ENCODE peak calls at places on chromosomes 13 and 19, in nine cellular contexts. I is GM12865, A is WERI-Rb-1, D is fibroblast of mammary gland, F is neural progenitor cell, Q is choroid plexus epithelial cell, Y is IMR-90, E is colonic mucosa, X is Peyer's patch. K is an unnamed sample.

GRCh38 chr19:3785464-3785937 is 680 bp downstream of the MATK start:
- DNase-seq in I (no peak), A (no peak), D (no peak), F (peak), Q (no peak), Y (no peak), E (no peak), X (no peak), K (no peak)

GRCh38 chr13:50369646-50370045 is 354.4 kb downstream of the KCNRG start:
- DNase-seq in I (no peak), A (no peak), D (no peak), F (no peak), Q (no peak), Y (no peak), E (no peak), X (no peak), K (no peak)

GRCh38 chr13:98942485-98942884 is 35.4 kb downstream of the DOCK9 start:
- DNase-seq in I (no peak), A (no peak), D (no peak), F (no peak), Q (no peak), Y (no peak), E (no peak), X (no peak), K (no peak)

GRCh38 chr19:17582613-17583012 is 27.2 kb downstream of the COLGALT1 start:
- DNase-seq in I (no peak), A (no peak), D (no peak), F (no peak), Q (no peak), Y (no peak), E (no peak), X (no peak), K (no peak)

GRCh38 chr13:107202371-107203023 is 634.6 kb upstream of the ARGLU1 start:
- DNase-seq in I (no peak), A (no peak), D (peak), F (no peak), Q (peak), Y (peak), E (no peak), X (no peak), K (peak)

GRCh38 chr19:39833464-39834286 is at the start of gene DYRK1B:
- DNase-seq in I (peak), A (peak), D (peak), F (peak), Q (peak), Y (peak), E (peak), X (peak), K (peak)

GRCh38 chr19:40205760-40206159 is 12.4 kb downstream of the TTC9B start:
- DNase-seq in I (no peak), A (no peak), D (no peak), F (no peak), Q (no peak), Y (no peak), E (no peak), X (no peak), K (no peak)

GRCh38 chr13:80379245-80379644 is 38.3 kb upstream of the SPRY2 start:
- DNase-seq in I (no peak), A (no peak), D (peak), F (no peak), Q (peak), Y (peak), E (no peak), X (no peak), K (peak)

GRCh38 chr13:88802886-88803285 is 1131.7 kb downstream of the SLITRK5 start:
- DNase-seq in I (no peak), A (no peak), D (no peak), F (no peak), Q (peak), Y (no peak), E (no peak), X (no peak), K (no peak)

GRCh38 chr13:40477623-40478608 is 188.5 kb downstream of the FOXO1 start:
- DNase-seq in I (no peak), A (no peak), D (no peak), F (peak), Q (peak), Y (no peak), E (no peak), X (no peak), K (peak)

GRCh38 chr13:49938274-49938673 is 2.1 kb upstream of the SPRYD7 start:
- DNase-seq in I (peak), A (no peak), D (no peak), F (no peak), Q (no peak), Y (no peak), E (peak), X (no peak), K (no peak)

GRCh38 chr19:6828698-6829633 is 56.5 kb downstream of the VAV1 start:
- DNase-seq in I (peak), A (no peak), D (no peak), F (no peak), Q (no peak), Y (no peak), E (no peak), X (no peak), K (no peak)

GRCh38 chr13:80563451-80563850 is 222.5 kb upstream of the SPRY2 start:
- DNase-seq in I (no peak), A (no peak), D (no peak), F (no peak), Q (no peak), Y (no peak), E (no peak), X (no peak), K (no peak)

GRCh38 chr13:75432811-75433244 is 49.1 kb downstream of the TBC1D4 start:
- DNase-seq in I (no peak), A (no peak), D (no peak), F (no peak), Q (no peak), Y (no peak), E (no peak), X (no peak), K (no peak)

GRCh38 chr19:7191946-7192691 is 102.1 kb downstream of the INSR start:
- DNase-seq in I (peak), A (no peak), D (peak), F (no peak), Q (no peak), Y (no peak), E (no peak), X (peak), K (no peak)

GRCh38 chr13:29909975-29910674 is 59.7 kb upstream of the UBL3 start:
- DNase-seq in I (no peak), A (no peak), D (peak), F (no peak), Q (peak), Y (peak), E (no peak), X (no peak), K (peak)

GRCh38 chr19:29837448-29837961 is 25.7 kb downstream of the CCNE1 start:
- DNase-seq in I (peak), A (no peak), D (no peak), F (no peak), Q (no peak), Y (no peak), E (no peak), X (no peak), K (no peak)

GRCh38 chr13:30033681-30034447 is 183.4 kb upstream of the UBL3 start:
- DNase-seq in I (no peak), A (no peak), D (peak), F (no peak), Q (peak), Y (peak), E (no peak), X (no peak), K (peak)

GRCh38 chr19:35752746-35753350 is 4.0 kb downstream of the HSPB6 start:
- DNase-seq in I (no peak), A (no peak), D (no peak), F (no peak), Q (no peak), Y (no peak), E (no peak), X (no peak), K (no peak)

GRCh38 chr19:4310247-4311121 is 6.1 kb downstream of the FSD1 start:
- DNase-seq in I (no peak), A (peak), D (no peak), F (no peak), Q (no peak), Y (no peak), E (peak), X (no peak), K (no peak)

GRCh38 chr19:44190020-44190419 is 22.3 kb upstream of the ZNF227 start:
- DNase-seq in I (no peak), A (no peak), D (no peak), F (no peak), Q (no peak), Y (no peak), E (no peak), X (no peak), K (no peak)

GRCh38 chr13:38630780-38631179 is 56.1 kb upstream of the FREM2 start:
- DNase-seq in I (no peak), A (no peak), D (peak), F (no peak), Q (no peak), Y (peak), E (no peak), X (no peak), K (peak)

GRCh38 chr13:94761407-94761806 is 49.1 kb upstream of the SOX21 start:
- DNase-seq in I (no peak), A (no peak), D (no peak), F (peak), Q (no peak), Y (no peak), E (no peak), X (no peak), K (no peak)

DNA sequence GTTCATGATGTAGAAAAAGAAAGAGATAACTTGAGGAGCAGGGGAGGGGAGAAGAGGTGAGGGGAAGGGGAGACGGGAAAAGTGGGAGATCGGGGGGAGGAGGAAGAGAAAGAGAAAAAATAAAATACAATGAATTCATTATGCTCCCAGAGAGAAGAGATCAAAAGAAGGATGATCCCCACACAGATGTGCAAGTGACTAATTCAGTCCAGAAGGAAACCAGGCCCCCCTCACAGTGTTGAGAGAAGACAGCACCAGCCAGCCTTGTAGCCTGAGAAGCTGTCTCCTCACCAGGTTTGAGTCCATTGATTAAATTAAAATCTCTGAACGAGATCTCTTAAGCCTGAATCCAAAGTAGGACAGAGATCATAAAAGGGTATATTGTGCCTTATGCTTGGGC is 333.7 kb upstream of the NBEA start:
- DNase-seq in I (no peak), A (peak), D (no peak), F (no peak), Q (no peak), Y (no peak), E (no peak), X (no peak), K (no peak)
- H3K4me3 ChIP-seq in I (no peak), A (no peak), D (no peak), F (no peak), Q (no peak), Y (no peak), E (no peak), X (no peak), K (no peak)

GRCh38 chr19:55212447-55212846 is 3.1 kb upstream of the PTPRH start:
- DNase-seq in I (peak), A (no peak), D (no peak), F (no peak), Q (no peak), Y (no peak), E (peak), X (no peak), K (no peak)
- TF ChIP-seq CTCF in I (peak), A (peak), D (peak), F (peak), Q (peak), Y (peak), E (peak), X (peak), K (peak)

GRCh38 chr19:1058112-1058511 is 8.9 kb upstream of the ARHGAP45 start:
- DNase-seq in I (no peak), A (no peak), D (no peak), F (no peak), Q (no peak), Y (no peak), E (no peak), X (peak), K (no peak)
- H3K4me3 ChIP-seq in I (no peak), A (no peak), D (no peak), F (no peak), Q (no peak), Y (no peak), E (no peak), X (no peak), K (no peak)

DNA sequence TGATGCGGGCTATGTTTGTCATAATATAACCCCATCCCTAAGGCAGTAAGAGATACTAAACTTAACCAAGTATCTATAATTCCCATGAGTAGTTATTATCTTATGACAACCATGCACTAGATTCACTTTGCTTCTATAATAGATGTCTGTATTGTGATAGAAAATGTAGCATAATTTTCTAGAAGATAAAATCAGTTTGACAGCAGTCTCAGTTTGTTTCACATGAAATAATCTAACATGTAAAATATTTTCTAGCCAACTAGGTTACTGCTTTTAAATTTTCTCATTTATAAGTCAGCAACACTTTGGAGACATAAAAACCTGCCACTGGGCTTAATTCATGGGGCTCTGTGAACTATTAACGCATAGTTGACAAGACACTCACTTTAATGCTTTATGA is 1410.7 kb upstream of the ATXN8OS start:
- DNase-seq in I (no peak), A (no peak), D (no peak), F (no peak), Q (no peak), Y (no peak), E (no peak), X (no peak), K (no peak)
- TF ChIP-seq CTCF in I (no peak), A (no peak), D (no peak), F (no peak), Q (no peak), Y (no peak), E (no peak), X (no peak), K (no peak)

DNA sequence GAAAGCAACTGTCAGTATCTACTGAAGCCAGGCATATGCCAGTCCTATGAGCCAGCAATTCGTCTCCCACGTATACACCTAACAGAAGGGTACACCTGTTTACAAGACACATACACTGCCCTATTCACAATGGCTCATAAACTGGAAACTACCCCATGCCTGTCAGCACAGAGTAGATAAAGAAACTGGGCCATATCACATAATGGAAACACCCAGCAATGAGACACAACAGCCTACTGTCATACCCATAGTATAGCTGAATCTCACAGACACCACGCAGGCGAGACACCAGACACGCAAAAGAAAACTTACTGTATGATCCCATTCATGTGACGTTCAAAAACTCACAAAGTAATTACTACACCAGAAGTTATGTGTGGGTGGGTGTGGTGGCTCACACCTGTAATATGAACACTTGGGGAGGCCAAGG is 15.7 kb downstream of the NOSIP start:
- DNase-seq in I (no peak), A (no peak), D (no peak), F (no peak), Q (no peak), Y (no peak), E (peak), X (no peak), K (no peak)
- H3K4me3 ChIP-seq in I (no peak), A (no peak), D (no peak), F (no peak), Q (no peak), Y (no peak), E (no peak), X (no peak), K (no peak)

K was measured in fibroblast of pulmonary artery.